ENCODE peak calls at places on chromosomes 7 and 10, in eight cellular contexts. One of them, this sample, is unnamed.

GRCh38 chr10:32680803-32681557 is 235.0 kb downstream of the CCDC7 start:
- DNase-seq in psoas muscle: no peak
- DNase-seq in adrenal gland: no peak
- DNase-seq in fibroblast of lung: no peak
- DNase-seq in Peyer's patch: no peak
- DNase-seq in body of pancreas: no peak
- DNase-seq in HCT116: peak; percentile 16
- DNase-seq in heart left ventricle: no peak
- DNase-seq in this sample: no peak

GRCh38 chr10:84825330-84825729 is 496.9 kb downstream of the CCSER2 start:
- DNase-seq in psoas muscle: no peak
- DNase-seq in adrenal gland: no peak
- DNase-seq in fibroblast of lung: peak; percentile 22
- DNase-seq in Peyer's patch: no peak
- DNase-seq in body of pancreas: no peak
- DNase-seq in HCT116: no peak
- DNase-seq in heart left ventricle: peak; percentile 62
- DNase-seq in this sample: no peak

GRCh38 chr10:122590158-122590557 is 29.6 kb downstream of the DMBT1 start:
- DNase-seq in psoas muscle: no peak
- DNase-seq in adrenal gland: no peak
- DNase-seq in fibroblast of lung: no peak
- DNase-seq in Peyer's patch: no peak
- DNase-seq in body of pancreas: no peak
- DNase-seq in HCT116: no peak
- DNase-seq in heart left ventricle: no peak
- DNase-seq in this sample: no peak

GRCh38 chr7:47574473-47575328 is 7.2 kb downstream of the TNS3 start:
- DNase-seq in psoas muscle: no peak
- DNase-seq in adrenal gland: no peak
- DNase-seq in fibroblast of lung: no peak
- DNase-seq in Peyer's patch: peak; percentile 86
- DNase-seq in body of pancreas: no peak
- DNase-seq in HCT116: no peak
- DNase-seq in heart left ventricle: no peak
- DNase-seq in this sample: no peak

GRCh38 chr7:18792866-18793595 is 297.5 kb downstream of the HDAC9 start:
- DNase-seq in psoas muscle: no peak
- DNase-seq in adrenal gland: no peak
- DNase-seq in fibroblast of lung: peak; percentile 52
- DNase-seq in Peyer's patch: no peak
- DNase-seq in body of pancreas: no peak
- DNase-seq in HCT116: no peak
- DNase-seq in heart left ventricle: no peak
- DNase-seq in this sample: no peak

GRCh38 chr7:55504093-55504859 is 68.0 kb downstream of the VOPP1 start:
- DNase-seq in psoas muscle: no peak
- DNase-seq in adrenal gland: no peak
- DNase-seq in fibroblast of lung: no peak
- DNase-seq in Peyer's patch: no peak
- DNase-seq in body of pancreas: no peak
- DNase-seq in HCT116: no peak
- DNase-seq in heart left ventricle: no peak
- DNase-seq in this sample: no peak

GRCh38 chr10:91340613-91341362 is 69.4 kb upstream of the HECTD2 start:
- DNase-seq in psoas muscle: peak; percentile 71
- DNase-seq in adrenal gland: no peak
- DNase-seq in fibroblast of lung: peak; percentile 58
- DNase-seq in Peyer's patch: no peak
- DNase-seq in body of pancreas: no peak
- DNase-seq in HCT116: no peak
- DNase-seq in heart left ventricle: no peak
- DNase-seq in this sample: no peak

GRCh38 chr7:75740846-75741497 is 2.2 kb upstream of the HIP1 start:
- DNase-seq in psoas muscle: peak; percentile 35
- DNase-seq in adrenal gland: peak; percentile 34
- DNase-seq in fibroblast of lung: no peak
- DNase-seq in Peyer's patch: peak; percentile 68
- DNase-seq in body of pancreas: peak; percentile 19
- DNase-seq in HCT116: no peak
- DNase-seq in heart left ventricle: no peak
- DNase-seq in this sample: no peak

GRCh38 chr10:114691442-114691941 is 33.4 kb upstream of the ABLIM1 start:
- DNase-seq in psoas muscle: no peak
- DNase-seq in adrenal gland: no peak
- DNase-seq in fibroblast of lung: peak; percentile 38
- DNase-seq in Peyer's patch: no peak
- DNase-seq in body of pancreas: no peak
- DNase-seq in HCT116: no peak
- DNase-seq in heart left ventricle: no peak
- DNase-seq in this sample: no peak

GRCh38 chr10:105150486-105150885 is 509.4 kb downstream of the SORCS3 start:
- DNase-seq in psoas muscle: no peak
- DNase-seq in adrenal gland: no peak
- DNase-seq in fibroblast of lung: no peak
- DNase-seq in Peyer's patch: no peak
- DNase-seq in body of pancreas: no peak
- DNase-seq in HCT116: no peak
- DNase-seq in heart left ventricle: no peak
- DNase-seq in this sample: no peak

DNA sequence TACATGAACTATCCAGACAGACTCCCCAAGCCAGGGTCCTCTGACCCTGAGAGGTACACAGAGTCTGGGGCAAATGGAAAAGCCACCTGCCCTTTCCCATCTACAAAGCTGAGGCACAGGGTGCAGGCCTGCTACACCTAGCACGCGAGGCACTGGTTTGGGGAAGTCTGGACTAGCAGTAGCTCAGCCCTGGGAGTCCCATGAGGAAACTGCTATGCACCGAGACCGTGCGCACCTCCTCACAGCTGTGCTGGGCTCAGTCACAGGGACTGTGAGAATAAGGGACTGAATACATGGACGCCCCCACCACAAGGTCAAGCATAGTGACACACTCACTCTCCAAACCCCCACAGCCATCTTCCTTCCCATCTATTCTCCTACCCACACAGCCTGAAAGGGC is 8.2 kb downstream of the MAT1A start:
- DNase-seq in psoas muscle: no peak
- DNase-seq in adrenal gland: no peak
- DNase-seq in fibroblast of lung: no peak
- DNase-seq in Peyer's patch: no peak
- DNase-seq in body of pancreas: no peak
- DNase-seq in HCT116: no peak
- DNase-seq in heart left ventricle: no peak
- DNase-seq in this sample: no peak
- H3K4me3 ChIP-seq in psoas muscle: no peak overlapping the region
- H3K4me3 ChIP-seq in adrenal gland: no peak overlapping the region
- H3K4me3 ChIP-seq in fibroblast of lung: no peak overlapping the region
- H3K4me3 ChIP-seq in Peyer's patch: no peak overlapping the region
- H3K4me3 ChIP-seq in body of pancreas: no peak overlapping the region
- H3K4me3 ChIP-seq in HCT116: no peak overlapping the region
- H3K4me3 ChIP-seq in heart left ventricle: no peak overlapping the region
- H3K4me3 ChIP-seq in this sample: no peak overlapping the region

DNA sequence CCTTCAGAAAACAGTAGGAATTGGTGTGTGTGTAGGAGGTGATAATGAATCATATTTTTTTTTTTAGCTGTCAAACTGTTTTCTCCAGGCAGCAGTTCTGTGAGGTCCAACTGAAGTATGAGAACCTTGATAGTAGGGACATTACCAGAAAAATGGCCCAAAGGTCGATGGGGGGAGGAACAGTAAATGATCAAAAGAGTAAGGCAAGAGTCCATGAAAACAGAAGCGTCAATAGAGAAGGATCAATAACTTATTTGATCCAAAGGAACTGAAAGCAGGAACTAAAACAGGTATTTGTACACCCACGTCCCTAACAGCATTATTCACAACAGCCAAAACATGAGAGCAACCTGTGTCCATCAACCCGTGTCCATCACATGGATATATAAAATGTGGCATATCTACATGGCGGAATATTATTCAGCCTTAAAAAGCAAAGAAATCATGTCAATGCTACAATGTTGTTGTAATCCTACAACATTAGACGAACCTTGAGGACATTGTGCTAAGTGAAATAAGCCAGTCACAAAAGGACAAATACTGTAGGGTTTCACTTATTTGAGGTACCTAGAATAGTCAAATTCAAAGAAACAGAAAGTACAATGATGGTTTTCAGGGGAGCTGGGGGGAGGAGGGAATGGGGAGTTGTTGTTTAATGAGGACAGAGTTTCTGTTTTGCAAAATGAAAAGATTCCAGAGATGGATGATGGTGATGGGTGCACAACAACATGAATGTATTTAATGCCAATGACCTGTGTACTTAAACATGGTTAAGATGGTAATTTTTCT is 214.0 kb upstream of the KLF14 start:
- DNase-seq in psoas muscle: no peak
- DNase-seq in adrenal gland: no peak
- DNase-seq in fibroblast of lung: no peak
- DNase-seq in Peyer's patch: no peak
- DNase-seq in body of pancreas: no peak
- DNase-seq in HCT116: no peak
- DNase-seq in heart left ventricle: no peak
- DNase-seq in this sample: no peak
- H3K27ac ChIP-seq in psoas muscle: peak overlapping the region; percentile 94
- H3K27ac ChIP-seq in adrenal gland: no peak overlapping the region
- H3K27ac ChIP-seq in fibroblast of lung: no peak overlapping the region
- H3K27ac ChIP-seq in Peyer's patch: no peak overlapping the region
- H3K27ac ChIP-seq in body of pancreas: no peak overlapping the region
- H3K27ac ChIP-seq in HCT116: peak overlapping the region; percentile 85
- H3K27ac ChIP-seq in heart left ventricle: no peak overlapping the region
- H3K27ac ChIP-seq in this sample: peak overlapping the region; percentile 83

GRCh38 chr7:92657391-92657790 is 67.2 kb upstream of the FAM133B start:
- DNase-seq in psoas muscle: no peak
- DNase-seq in adrenal gland: no peak
- DNase-seq in fibroblast of lung: no peak
- DNase-seq in Peyer's patch: no peak
- DNase-seq in body of pancreas: no peak
- DNase-seq in HCT116: no peak
- DNase-seq in heart left ventricle: no peak
- DNase-seq in this sample: no peak
- H3K36me3 ChIP-seq in psoas muscle: no peaks in the 10 kb centered on the region
- H3K36me3 ChIP-seq in adrenal gland: no peaks in the 10 kb centered on the region
- H3K36me3 ChIP-seq in fibroblast of lung: no peaks in the 10 kb centered on the region
- H3K36me3 ChIP-seq in Peyer's patch: no peaks in the 10 kb centered on the region
- H3K36me3 ChIP-seq in body of pancreas: no peaks in the 10 kb centered on the region
- H3K36me3 ChIP-seq in HCT116: no peaks in the 10 kb centered on the region
- H3K36me3 ChIP-seq in heart left ventricle: peaks cover 5% of the 10 kb centered on the region
- H3K36me3 ChIP-seq in this sample: peaks cover 12% of the 10 kb centered on the region

DNA sequence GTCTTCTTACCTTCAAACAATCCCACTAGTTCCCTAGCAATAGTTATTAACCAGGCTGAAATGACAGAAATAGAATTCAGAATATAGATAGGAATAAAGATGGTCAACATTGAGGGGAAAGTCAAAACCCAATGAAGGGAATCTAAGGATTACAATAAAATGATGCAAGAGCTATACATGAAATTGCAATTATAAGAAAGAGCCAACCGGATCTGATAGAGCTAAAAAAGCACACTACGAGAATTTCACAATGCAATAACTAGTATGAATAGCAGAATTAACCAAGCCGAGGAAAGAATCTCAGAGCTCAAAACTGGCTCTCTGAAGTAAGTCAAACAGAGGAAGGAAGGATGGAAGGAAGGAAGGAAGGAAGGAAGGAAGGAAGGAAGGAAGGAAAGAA is 288.7 kb upstream of the KCND2 start:
- DNase-seq in psoas muscle: no peak
- DNase-seq in adrenal gland: no peak
- DNase-seq in fibroblast of lung: no peak
- DNase-seq in Peyer's patch: no peak
- DNase-seq in body of pancreas: no peak
- DNase-seq in HCT116: no peak
- DNase-seq in heart left ventricle: no peak
- DNase-seq in this sample: no peak
- H3K4me3 ChIP-seq in psoas muscle: no peak overlapping the region
- H3K4me3 ChIP-seq in adrenal gland: no peak overlapping the region
- H3K4me3 ChIP-seq in fibroblast of lung: no peak overlapping the region
- H3K4me3 ChIP-seq in Peyer's patch: no peak overlapping the region
- H3K4me3 ChIP-seq in body of pancreas: no peak overlapping the region
- H3K4me3 ChIP-seq in HCT116: no peak overlapping the region
- H3K4me3 ChIP-seq in heart left ventricle: no peak overlapping the region
- H3K4me3 ChIP-seq in this sample: no peak overlapping the region

DNA sequence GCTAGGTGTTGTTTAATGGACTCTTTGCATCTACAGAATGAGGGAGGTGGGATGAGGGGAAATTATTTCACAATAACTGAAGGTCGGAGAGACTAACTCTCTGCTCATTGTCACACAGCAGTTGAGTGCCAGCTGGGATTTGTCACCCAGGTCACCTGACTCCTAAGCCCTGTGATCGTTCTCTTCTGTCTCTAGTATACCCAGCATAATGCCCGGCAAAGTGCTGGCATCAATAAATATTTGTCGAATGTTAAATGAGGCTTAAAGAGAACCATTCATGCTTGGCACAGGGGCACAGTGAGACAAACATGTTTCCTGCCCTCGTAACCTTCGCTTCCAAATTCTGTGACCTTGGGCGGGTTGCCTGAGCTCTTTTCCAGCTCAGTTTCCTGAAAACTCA is 70.8 kb downstream of the TCF7L2 start:
- DNase-seq in psoas muscle: peak; percentile 48
- DNase-seq in adrenal gland: peak; percentile 50
- DNase-seq in fibroblast of lung: no peak
- DNase-seq in Peyer's patch: no peak
- DNase-seq in body of pancreas: peak; percentile 38
- DNase-seq in HCT116: no peak
- DNase-seq in heart left ventricle: no peak
- DNase-seq in this sample: no peak
- H3K27ac ChIP-seq in psoas muscle: no peak overlapping the region
- H3K27ac ChIP-seq in adrenal gland: no peak overlapping the region
- H3K27ac ChIP-seq in fibroblast of lung: no peak overlapping the region
- H3K27ac ChIP-seq in Peyer's patch: no peak overlapping the region
- H3K27ac ChIP-seq in body of pancreas: peak overlapping the region; percentile 66
- H3K27ac ChIP-seq in HCT116: no peak overlapping the region
- H3K27ac ChIP-seq in heart left ventricle: peak overlapping the region; percentile 3
- H3K27ac ChIP-seq in this sample: no peak overlapping the region

GRCh38 chr7:91005861-91006260 is 258.4 kb upstream of the FZD1 start:
- DNase-seq in psoas muscle: no peak
- DNase-seq in adrenal gland: no peak
- DNase-seq in fibroblast of lung: no peak
- DNase-seq in Peyer's patch: no peak
- DNase-seq in body of pancreas: no peak
- DNase-seq in HCT116: no peak
- DNase-seq in heart left ventricle: peak; percentile 39
- DNase-seq in this sample: no peak
- H3K36me3 ChIP-seq in psoas muscle: no peaks in the 10 kb centered on the region
- H3K36me3 ChIP-seq in adrenal gland: no peaks in the 10 kb centered on the region
- H3K36me3 ChIP-seq in fibroblast of lung: no peaks in the 10 kb centered on the region
- H3K36me3 ChIP-seq in Peyer's patch: no peaks in the 10 kb centered on the region
- H3K36me3 ChIP-seq in body of pancreas: no peaks in the 10 kb centered on the region
- H3K36me3 ChIP-seq in HCT116: no peaks in the 10 kb centered on the region
- H3K36me3 ChIP-seq in heart left ventricle: no peaks in the 10 kb centered on the region
- H3K36me3 ChIP-seq in this sample: no peaks in the 10 kb centered on the region

This sample was measured in effector memory CD4-positive, alpha-beta T cell.